ENCODE peak calls at places on chromosomes 13 and 19, in five cellular contexts. One of them, this sample, is unnamed. For H3K36me3, the result is how much of the 10 kb centered on the place peaks cover.

GRCh38 chr19:3284759-3285646 is 60.5 kb downstream of the CELF5 start:
- DNase-seq in psoas muscle: peak
- DNase-seq in lower lobe of right lung: peak
- DNase-seq in colonic mucosa: peak
- DNase-seq in Panc1: peak
- DNase-seq in this sample: peak

GRCh38 chr19:38004100-38004504 is 97.1 kb downstream of the SIPA1L3 start:
- DNase-seq in psoas muscle: no peak
- DNase-seq in lower lobe of right lung: no peak
- DNase-seq in colonic mucosa: no peak
- DNase-seq in Panc1: no peak
- DNase-seq in this sample: no peak

GRCh38 chr13:38637576-38637975 is 49.3 kb upstream of the FREM2 start:
- DNase-seq in psoas muscle: no peak
- DNase-seq in lower lobe of right lung: no peak
- DNase-seq in colonic mucosa: no peak
- DNase-seq in Panc1: no peak
- DNase-seq in this sample: no peak

GRCh38 chr13:41310963-41311606 is at the start of gene NAA16:
- DNase-seq in psoas muscle: peak
- DNase-seq in lower lobe of right lung: peak
- DNase-seq in colonic mucosa: peak
- DNase-seq in Panc1: peak
- DNase-seq in this sample: peak

GRCh38 chr19:4712771-4713170 is 10.9 kb downstream of the DPP9 start:
- DNase-seq in psoas muscle: peak
- DNase-seq in lower lobe of right lung: no peak
- DNase-seq in colonic mucosa: no peak
- DNase-seq in Panc1: no peak
- DNase-seq in this sample: no peak

GRCh38 chr19:31149306-31149975 is 199.8 kb downstream of the TSHZ3 start:
- DNase-seq in psoas muscle: no peak
- DNase-seq in lower lobe of right lung: no peak
- DNase-seq in colonic mucosa: no peak
- DNase-seq in Panc1: no peak
- DNase-seq in this sample: no peak

GRCh38 chr19:2096543-2097329 is at the start of gene IZUMO4:
- DNase-seq in psoas muscle: peak
- DNase-seq in lower lobe of right lung: peak
- DNase-seq in colonic mucosa: peak
- DNase-seq in Panc1: peak
- DNase-seq in this sample: peak

GRCh38 chr19:2207008-2207407 is 29.1 kb downstream of the PLEKHJ1 start:
- DNase-seq in psoas muscle: no peak
- DNase-seq in lower lobe of right lung: no peak
- DNase-seq in colonic mucosa: no peak
- DNase-seq in Panc1: no peak
- DNase-seq in this sample: no peak

GRCh38 chr13:43348397-43348796 is 325.0 kb downstream of the DNAJC15 start:
- DNase-seq in psoas muscle: no peak
- DNase-seq in lower lobe of right lung: no peak
- DNase-seq in colonic mucosa: no peak
- DNase-seq in Panc1: peak
- DNase-seq in this sample: no peak

GRCh38 chr19:19139876-19140229 is 1.6 kb upstream of the TMEM161A start:
- DNase-seq in psoas muscle: no peak
- DNase-seq in lower lobe of right lung: no peak
- DNase-seq in colonic mucosa: no peak
- DNase-seq in Panc1: no peak
- DNase-seq in this sample: no peak

GRCh38 chr19:50873056-50873455 is at the start of gene KLK2:
- DNase-seq in psoas muscle: no peak
- DNase-seq in lower lobe of right lung: no peak
- DNase-seq in colonic mucosa: no peak
- DNase-seq in Panc1: no peak
- DNase-seq in this sample: no peak

GRCh38 chr19:17797397-17798201 is 2.7 kb downstream of the B3GNT3 start:
- DNase-seq in psoas muscle: no peak
- DNase-seq in lower lobe of right lung: no peak
- DNase-seq in colonic mucosa: peak
- DNase-seq in Panc1: peak
- DNase-seq in this sample: no peak

GRCh38 chr19:18098891-18099622 is 1.5 kb downstream of the MAST3 start:
- DNase-seq in psoas muscle: no peak
- DNase-seq in lower lobe of right lung: peak
- DNase-seq in colonic mucosa: no peak
- DNase-seq in Panc1: no peak
- DNase-seq in this sample: peak

GRCh38 chr13:35190241-35190640 is 248.2 kb downstream of the NBEA start:
- DNase-seq in psoas muscle: no peak
- DNase-seq in lower lobe of right lung: no peak
- DNase-seq in colonic mucosa: no peak
- DNase-seq in Panc1: no peak
- DNase-seq in this sample: no peak

GRCh38 chr19:33248553-33248953 is 22.9 kb upstream of the SLC7A10 start:
- DNase-seq in psoas muscle: no peak
- DNase-seq in lower lobe of right lung: peak
- DNase-seq in colonic mucosa: no peak
- DNase-seq in Panc1: no peak
- DNase-seq in this sample: no peak

GRCh38 chr19:42271861-42272534 is 2.9 kb downstream of the CIC start:
- DNase-seq in psoas muscle: peak
- DNase-seq in lower lobe of right lung: no peak
- DNase-seq in colonic mucosa: no peak
- DNase-seq in Panc1: no peak
- DNase-seq in this sample: no peak

GRCh38 chr19:50344661-50345318 is 15.6 kb upstream of the KCNC3 start:
- DNase-seq in psoas muscle: no peak
- DNase-seq in lower lobe of right lung: peak
- DNase-seq in colonic mucosa: no peak
- DNase-seq in Panc1: no peak
- DNase-seq in this sample: no peak

DNA sequence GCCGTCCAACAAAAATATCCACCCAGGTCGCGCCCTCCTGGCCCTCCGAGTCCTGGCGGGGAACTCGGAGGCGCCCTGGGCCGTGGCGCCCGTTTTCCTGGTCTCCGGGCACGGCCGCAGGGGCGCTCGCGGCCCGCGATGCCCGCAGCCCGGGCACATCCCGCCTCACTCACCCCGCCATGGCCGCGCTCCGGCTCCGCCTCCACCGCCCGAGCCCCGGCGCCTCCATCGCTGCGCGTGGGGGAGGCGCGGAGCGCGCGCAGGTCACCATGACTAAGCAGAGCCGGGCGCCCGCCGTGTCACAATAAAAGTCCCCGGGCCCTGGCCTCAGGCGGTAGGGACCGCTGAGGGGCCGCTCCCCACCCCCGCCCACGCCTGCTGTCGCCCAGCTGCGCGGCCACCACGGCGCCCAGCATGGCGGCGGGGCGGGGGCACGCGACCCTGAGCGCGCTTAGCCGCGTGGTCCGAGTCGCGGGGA is 593 bp downstream of the KEAP1 start:
- DNase-seq in psoas muscle: peak
- DNase-seq in lower lobe of right lung: peak
- DNase-seq in colonic mucosa: peak
- DNase-seq in Panc1: no peak
- DNase-seq in this sample: peak
- H3K4me3 ChIP-seq in psoas muscle: peak
- H3K4me3 ChIP-seq in lower lobe of right lung: peak
- H3K4me3 ChIP-seq in colonic mucosa: peak
- H3K4me3 ChIP-seq in Panc1: peak
- H3K4me3 ChIP-seq in this sample: peak

GRCh38 chr19:11116507-11116906 is 27.2 kb downstream of the LDLR start:
- DNase-seq in psoas muscle: no peak
- DNase-seq in lower lobe of right lung: no peak
- DNase-seq in colonic mucosa: no peak
- DNase-seq in Panc1: no peak
- DNase-seq in this sample: no peak
- H3K36me3 ChIP-seq in psoas muscle: half or more
- H3K36me3 ChIP-seq in lower lobe of right lung: half or more
- H3K36me3 ChIP-seq in colonic mucosa: half or more
- H3K36me3 ChIP-seq in Panc1: under half
- H3K36me3 ChIP-seq in this sample: half or more

GRCh38 chr19:16791942-16792341 is 37.3 kb upstream of the SIN3B start:
- DNase-seq in psoas muscle: no peak
- DNase-seq in lower lobe of right lung: no peak
- DNase-seq in colonic mucosa: no peak
- DNase-seq in Panc1: no peak
- DNase-seq in this sample: no peak

GRCh38 chr19:16795042-16795441 is 34.2 kb upstream of the SIN3B start:
- DNase-seq in psoas muscle: no peak
- DNase-seq in lower lobe of right lung: no peak
- DNase-seq in colonic mucosa: no peak
- DNase-seq in Panc1: no peak
- DNase-seq in this sample: no peak

GRCh38 chr19:16797876-16798275 is 31.3 kb upstream of the SIN3B start:
- DNase-seq in psoas muscle: no peak
- DNase-seq in lower lobe of right lung: no peak
- DNase-seq in colonic mucosa: no peak
- DNase-seq in Panc1: no peak
- DNase-seq in this sample: no peak

GRCh38 chr19:16795731-16796130 is 33.5 kb upstream of the SIN3B start:
- DNase-seq in psoas muscle: no peak
- DNase-seq in lower lobe of right lung: no peak
- DNase-seq in colonic mucosa: no peak
- DNase-seq in Panc1: no peak
- DNase-seq in this sample: no peak

DNA sequence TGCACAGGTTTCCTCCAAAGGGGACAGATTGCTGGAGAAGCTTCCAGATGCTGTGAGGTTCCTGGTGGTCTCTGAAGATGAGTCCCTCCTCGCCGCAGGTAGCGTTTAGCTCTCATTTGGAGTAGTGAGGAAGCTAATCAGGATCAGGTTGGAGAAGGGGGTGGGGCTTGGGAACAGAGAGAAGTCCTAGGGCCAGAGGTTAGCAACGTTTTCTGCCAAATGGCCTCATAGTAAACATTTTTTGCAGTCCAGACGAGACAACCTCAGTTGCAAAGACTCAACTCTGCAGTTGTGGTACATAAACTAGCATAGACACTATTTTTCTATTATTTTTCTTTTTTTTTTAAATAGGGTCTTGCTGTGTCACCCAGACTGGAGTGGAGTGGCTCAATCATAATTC is 34.7 kb upstream of the SIN3B start:
- DNase-seq in psoas muscle: no peak
- DNase-seq in lower lobe of right lung: no peak
- DNase-seq in colonic mucosa: no peak
- DNase-seq in Panc1: no peak
- DNase-seq in this sample: no peak
- TF ChIP-seq CTCF in psoas muscle: no peak
- TF ChIP-seq CTCF in lower lobe of right lung: no peak
- TF ChIP-seq CTCF in colonic mucosa: no peak
- TF ChIP-seq CTCF in Panc1: no peak
- TF ChIP-seq CTCF in this sample: no peak

GRCh38 chr19:46622118-46622446 is 2.8 kb downstream of the PTGIR start:
- DNase-seq in psoas muscle: peak
- DNase-seq in lower lobe of right lung: no peak
- DNase-seq in colonic mucosa: no peak
- DNase-seq in Panc1: no peak
- DNase-seq in this sample: no peak
- H3K4me3 ChIP-seq in psoas muscle: peak
- H3K4me3 ChIP-seq in lower lobe of right lung: peak
- H3K4me3 ChIP-seq in colonic mucosa: no peak
- H3K4me3 ChIP-seq in Panc1: no peak
- H3K4me3 ChIP-seq in this sample: peak

DNA sequence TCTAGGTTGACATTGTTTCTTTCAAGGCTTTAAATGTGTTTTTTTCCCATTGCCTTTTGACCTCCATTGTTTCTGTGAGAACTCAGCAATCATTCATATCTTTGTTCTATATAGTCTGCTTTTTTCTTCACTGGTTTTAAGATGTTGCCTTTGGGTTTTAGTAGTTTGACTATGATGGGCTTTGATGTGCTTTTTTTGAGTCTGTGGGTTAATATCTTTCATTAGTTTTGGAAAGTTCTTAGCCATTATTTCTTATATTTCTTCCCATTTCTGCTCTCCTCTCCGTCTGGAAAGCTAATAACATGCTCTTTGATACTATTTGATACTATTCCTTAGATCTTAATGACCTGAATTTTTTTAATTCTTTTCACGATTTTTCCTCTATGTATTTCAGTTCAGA is 32.7 kb downstream of the CCDC8 start:
- DNase-seq in psoas muscle: no peak
- DNase-seq in lower lobe of right lung: no peak
- DNase-seq in colonic mucosa: no peak
- DNase-seq in Panc1: no peak
- DNase-seq in this sample: no peak
- H3K36me3 ChIP-seq in psoas muscle: half or more
- H3K36me3 ChIP-seq in lower lobe of right lung: half or more
- H3K36me3 ChIP-seq in colonic mucosa: under half
- H3K36me3 ChIP-seq in Panc1: under half
- H3K36me3 ChIP-seq in this sample: half or more